ENCODE peak calls at places on chromosome 1, in nine cellular contexts. N, R, D, I, S, U, J, K and A are unnamed samples.

GRCh38 chr1:235011064-235011598 is 117.5 kb downstream of the TOMM20 start:
- DNase-seq in N (no peak), R (no peak), D (peak; percentile 53), I (peak; percentile 74), S (no peak), U (no peak), J (peak; percentile 48), K (no peak), A (no peak)

GRCh38 chr1:202812176-202813026 is 1.6 kb downstream of the PCAT6 start:
- DNase-seq in N (no peak), R (no peak), D (no peak), I (no peak), S (peak; percentile 24), U (no peak), J (no peak), K (no peak), A (no peak)

GRCh38 chr1:159581422-159581821 is 6.2 kb upstream of the APCS start:
- DNase-seq in N (no peak), R (no peak), D (no peak), I (no peak), S (no peak), U (no peak), J (no peak), K (no peak), A (no peak)

GRCh38 chr1:229596961-229597699 is 28.8 kb downstream of the TAF5L start:
- DNase-seq in N (no peak), R (no peak), D (no peak), I (no peak), S (peak; percentile 53), U (no peak), J (no peak), K (peak; percentile 3), A (no peak)

GRCh38 chr1:76239470-76239918 is 164.9 kb downstream of the ST6GALNAC3 start:
- DNase-seq in N (no peak), R (no peak), D (no peak), I (no peak), S (no peak), U (no peak), J (no peak), K (no peak), A (no peak)

GRCh38 chr1:17545354-17545753 is 5.9 kb downstream of the ARHGEF10L start:
- DNase-seq in N (no peak), R (no peak), D (no peak), I (no peak), S (no peak), U (no peak), J (no peak), K (no peak), A (no peak)

GRCh38 chr1:2233468-2233867 is 5.3 kb downstream of the SKI start:
- DNase-seq in N (no peak), R (no peak), D (no peak), I (no peak), S (no peak), U (no peak), J (no peak), K (no peak), A (no peak)

GRCh38 chr1:214801191-214801590 is 198.2 kb downstream of the CENPF start:
- DNase-seq in N (no peak), R (no peak), D (no peak), I (no peak), S (no peak), U (no peak), J (no peak), K (no peak), A (no peak)

GRCh38 chr1:47432071-47433036 is 5.5 kb upstream of the FOXD2 start:
- DNase-seq in N (peak; percentile 78), R (peak; percentile 44), D (peak; percentile 37), I (peak; percentile 74), S (peak; percentile 88), U (peak; percentile 34), J (peak; percentile 54), K (no peak), A (no peak)

GRCh38 chr1:91651671-91652071 is 151.0 kb downstream of the CDC7 start:
- DNase-seq in N (no peak), R (no peak), D (no peak), I (no peak), S (no peak), U (no peak), J (no peak), K (peak; percentile 76), A (no peak)

GRCh38 chr1:43912607-43913006 is 21.0 kb upstream of the ARTN start:
- DNase-seq in N (no peak), R (no peak), D (no peak), I (no peak), S (no peak), U (no peak), J (no peak), K (peak; percentile 26), A (no peak)